ENCODE peak calls at places on chromosomes 1 and 21, in ten cellular contexts. One of them, this sample, is unnamed.
A peak's percentile ranks its signal among the peaks of the same experiment; 100 is the strongest.

GRCh38 chr21:38913120-38913975 is 107.6 kb downstream of the ETS2 start:
- DNase-seq in hepatocyte: peak; percentile 92
- DNase-seq in AG04449: no peak
- DNase-seq in NCI-H460: no peak
- DNase-seq in stimulated activated CD8-positive, alpha-beta memory T cell treated with anti-CD3 and anti-CD28 coated beads, Interleukin-2, amount 100 ng/mL, for 1 hour: no peak
- DNase-seq in GM23248: peak; percentile 84
- DNase-seq in HFFc6: no peak
- DNase-seq in SJCRH30: peak; percentile 31
- DNase-seq in naive thymus-derived CD8-positive, alpha-beta T cell: no peak
- DNase-seq in substantia nigra: no peak
- DNase-seq in this sample: no peak

GRCh38 chr1:15027515-15027948 is 126.0 kb upstream of the TMEM51 start:
- DNase-seq in hepatocyte: peak; percentile 81
- DNase-seq in naive thymus-derived CD8-positive, alpha-beta T cell: no peak
- DNase-seq in GM23248: peak; percentile 80
- DNase-seq in HFFc6: peak; percentile 51
- DNase-seq in SJCRH30: peak; percentile 71
- DNase-seq in stimulated activated CD8-positive, alpha-beta memory T cell treated with anti-CD3 and anti-CD28 coated beads, Interleukin-2, amount 100 ng/mL, for 1 hour: no peak
- DNase-seq in AG04449: no peak
- DNase-seq in NCI-H460: peak; percentile 34
- DNase-seq in substantia nigra: peak; percentile 57
- DNase-seq in this sample: peak; percentile 22

GRCh38 chr1:87981810-87982209 is 653.1 kb downstream of the LMO4 start:
- DNase-seq in SJCRH30: no peak
- DNase-seq in GM23248: no peak
- DNase-seq in hepatocyte: no peak
- DNase-seq in substantia nigra: no peak
- DNase-seq in AG04449: no peak
- DNase-seq in NCI-H460: no peak
- DNase-seq in HFFc6: no peak
- DNase-seq in stimulated activated CD8-positive, alpha-beta memory T cell treated with anti-CD3 and anti-CD28 coated beads, Interleukin-2, amount 100 ng/mL, for 1 hour: no peak
- DNase-seq in naive thymus-derived CD8-positive, alpha-beta T cell: no peak
- DNase-seq in this sample: no peak

GRCh38 chr1:98468111-98468717 is 193.3 kb upstream of the SNX7 start:
- DNase-seq in naive thymus-derived CD8-positive, alpha-beta T cell: no peak
- DNase-seq in HFFc6: peak; percentile 61
- DNase-seq in stimulated activated CD8-positive, alpha-beta memory T cell treated with anti-CD3 and anti-CD28 coated beads, Interleukin-2, amount 100 ng/mL, for 1 hour: no peak
- DNase-seq in SJCRH30: peak; percentile 61
- DNase-seq in GM23248: peak; percentile 69
- DNase-seq in AG04449: peak; percentile 21
- DNase-seq in substantia nigra: no peak
- DNase-seq in hepatocyte: peak; percentile 48
- DNase-seq in NCI-H460: peak; percentile 44
- DNase-seq in this sample: peak; percentile 42

GRCh38 chr21:44925027-44925755 is 4.5 kb upstream of the ITGB2 start:
- DNase-seq in substantia nigra: no peak
- DNase-seq in stimulated activated CD8-positive, alpha-beta memory T cell treated with anti-CD3 and anti-CD28 coated beads, Interleukin-2, amount 100 ng/mL, for 1 hour: no peak
- DNase-seq in NCI-H460: no peak
- DNase-seq in naive thymus-derived CD8-positive, alpha-beta T cell: no peak
- DNase-seq in AG04449: no peak
- DNase-seq in GM23248: peak; percentile 73
- DNase-seq in SJCRH30: peak; percentile 69
- DNase-seq in HFFc6: no peak
- DNase-seq in hepatocyte: no peak
- DNase-seq in this sample: no peak

GRCh38 chr1:14767075-14767474 is 168.6 kb downstream of the KAZN start:
- DNase-seq in GM23248: no peak
- DNase-seq in hepatocyte: no peak
- DNase-seq in AG04449: no peak
- DNase-seq in HFFc6: no peak
- DNase-seq in SJCRH30: no peak
- DNase-seq in substantia nigra: no peak
- DNase-seq in NCI-H460: no peak
- DNase-seq in naive thymus-derived CD8-positive, alpha-beta T cell: no peak
- DNase-seq in stimulated activated CD8-positive, alpha-beta memory T cell treated with anti-CD3 and anti-CD28 coated beads, Interleukin-2, amount 100 ng/mL, for 1 hour: no peak
- DNase-seq in this sample: no peak

GRCh38 chr1:44775930-44776748 is 799 bp downstream of the RPS8 start:
- DNase-seq in HFFc6: no peak
- DNase-seq in SJCRH30: no peak
- DNase-seq in NCI-H460: no peak
- DNase-seq in GM23248: peak; percentile 49
- DNase-seq in hepatocyte: peak; percentile 55
- DNase-seq in substantia nigra: no peak
- DNase-seq in stimulated activated CD8-positive, alpha-beta memory T cell treated with anti-CD3 and anti-CD28 coated beads, Interleukin-2, amount 100 ng/mL, for 1 hour: no peak
- DNase-seq in naive thymus-derived CD8-positive, alpha-beta T cell: no peak
- DNase-seq in AG04449: no peak
- DNase-seq in this sample: no peak

GRCh38 chr1:217569021-217569420 is 61.9 kb downstream of the GPATCH2 start:
- DNase-seq in substantia nigra: no peak
- DNase-seq in GM23248: peak; percentile 37
- DNase-seq in hepatocyte: no peak
- DNase-seq in SJCRH30: no peak
- DNase-seq in naive thymus-derived CD8-positive, alpha-beta T cell: no peak
- DNase-seq in NCI-H460: no peak
- DNase-seq in stimulated activated CD8-positive, alpha-beta memory T cell treated with anti-CD3 and anti-CD28 coated beads, Interleukin-2, amount 100 ng/mL, for 1 hour: no peak
- DNase-seq in AG04449: no peak
- DNase-seq in HFFc6: no peak
- DNase-seq in this sample: no peak

GRCh38 chr1:72827285-72827684 is 544.9 kb upstream of the NEGR1 start:
- DNase-seq in SJCRH30: no peak
- DNase-seq in NCI-H460: no peak
- DNase-seq in naive thymus-derived CD8-positive, alpha-beta T cell: no peak
- DNase-seq in AG04449: no peak
- DNase-seq in HFFc6: peak; percentile 4
- DNase-seq in stimulated activated CD8-positive, alpha-beta memory T cell treated with anti-CD3 and anti-CD28 coated beads, Interleukin-2, amount 100 ng/mL, for 1 hour: no peak
- DNase-seq in GM23248: peak; percentile 31
- DNase-seq in substantia nigra: no peak
- DNase-seq in hepatocyte: no peak
- DNase-seq in this sample: no peak

GRCh38 chr1:50940291-50940690 is 19.8 kb downstream of the FAF1 start:
- DNase-seq in hepatocyte: no peak
- DNase-seq in SJCRH30: no peak
- DNase-seq in stimulated activated CD8-positive, alpha-beta memory T cell treated with anti-CD3 and anti-CD28 coated beads, Interleukin-2, amount 100 ng/mL, for 1 hour: no peak
- DNase-seq in GM23248: no peak
- DNase-seq in AG04449: no peak
- DNase-seq in HFFc6: no peak
- DNase-seq in substantia nigra: no peak
- DNase-seq in naive thymus-derived CD8-positive, alpha-beta T cell: no peak
- DNase-seq in NCI-H460: no peak
- DNase-seq in this sample: no peak

This sample was measured in Panc1.